ENCODE peak calls at places on chromosomes 5 and 9, in four cellular contexts. D, S, O and N are unnamed samples.

GRCh38 chr5:125412051-125412560 is 665.7 kb upstream of the ZNF608 start:
- DNase-seq in O (peak; percentile 25), S (peak; percentile 45), D (no peak), N (peak; percentile 3)

GRCh38 chr9:88477300-88477751 is 57.7 kb upstream of the NXNL2 start:
- DNase-seq in O (peak; percentile 86), D (no peak), S (peak; percentile 96), N (peak; percentile 98)

GRCh38 chr5:31921852-31922305 is 252.2 kb downstream of the GOLPH3 start:
- DNase-seq in O (peak; percentile 83), D (no peak), S (peak; percentile 87), N (peak; percentile 45)

GRCh38 chr5:79762929-79763328 is 73.3 kb downstream of the CMYA5 start:
- DNase-seq in O (no peak), S (no peak), D (no peak), N (no peak)

GRCh38 chr9:111190352-111190751 is 139.7 kb downstream of the OR2K2 start:
- DNase-seq in O (no peak), D (no peak), S (no peak), N (no peak)

GRCh38 chr9:72038890-72039410 is 21.5 kb downstream of the C9orf57 start:
- DNase-seq in S (peak; percentile 80), O (peak; percentile 83), D (peak; percentile 59), N (peak; percentile 72)

GRCh38 chr5:16552666-16553343 is 64.0 kb downstream of the RETREG1 start:
- DNase-seq in O (peak; percentile 74), D (peak; percentile 27), S (peak; percentile 76), N (peak; percentile 68)

GRCh38 chr5:73303139-73304079 is 130.4 kb downstream of the TMEM174 start:
- DNase-seq in O (no peak), S (no peak), D (no peak), N (no peak)

GRCh38 chr5:153099328-153099727 is 391.1 kb upstream of the GRIA1 start:
- DNase-seq in O (no peak), S (no peak), D (no peak), N (no peak)

GRCh38 chr9:92706218-92706940 is 36.4 kb upstream of the IPPK start:
- DNase-seq in D (no peak), S (peak; percentile 43), O (peak; percentile 57), N (no peak)

GRCh38 chr9:95089916-95090791 is 227.4 kb downstream of the FANCC start:
- DNase-seq in S (no peak), D (no peak), O (no peak), N (no peak)

GRCh38 chr5:68333649-68334549 is 118.3 kb downstream of the PIK3R1 start:
- DNase-seq in S (peak; percentile 92), D (no peak), O (peak; percentile 87), N (peak; percentile 87)

GRCh38 chr9:134644715-134645606 is 3.4 kb downstream of the COL5A1 start:
- DNase-seq in D (peak; percentile 85), O (peak; percentile 99), S (peak; percentile 99), N (peak; percentile 99)

GRCh38 chr5:143440448-143441102 is 37.1 kb upstream of the NR3C1 start:
- DNase-seq in O (no peak), D (no peak), S (no peak), N (no peak)

GRCh38 chr9:15510789-15511575 is at the start of gene PSIP1:
- DNase-seq in O (peak; percentile 84), S (peak; percentile 87), D (peak; percentile 78), N (peak; percentile 70)
- TF ChIP-seq CTCF in O (no peak), S (no peak), D (peak; percentile 68), N (peak; percentile 60)

DNA sequence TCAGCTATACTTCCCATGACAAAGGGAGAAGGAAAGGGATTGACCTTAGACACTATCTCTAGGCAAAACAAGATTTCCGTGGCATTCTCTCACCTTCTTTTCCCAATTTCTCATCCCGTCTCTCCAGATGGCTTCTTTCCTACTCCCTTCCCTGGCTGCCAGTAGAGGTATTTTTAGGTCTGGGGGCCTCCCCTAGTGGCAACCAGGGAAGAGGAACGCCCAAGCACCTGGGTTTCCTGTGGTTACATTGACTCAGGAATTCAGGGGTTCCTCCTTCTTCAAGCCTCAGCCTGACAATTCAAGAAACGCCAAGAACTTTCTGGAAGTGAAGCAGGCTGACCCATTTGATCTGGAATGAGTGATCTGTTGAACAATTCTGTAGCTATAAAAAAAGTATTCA is 111.5 kb upstream of the OSMR start:
- DNase-seq in O (no peak), S (no peak), D (no peak), N (no peak)
- TF ChIP-seq CTCF in O (no peak), S (no peak), D (no peak), N (no peak)

GRCh38 chr9:93944011-93944410 is 11.1 kb downstream of the BARX1 start:
- DNase-seq in O (no peak), D (no peak), S (no peak), N (no peak)
- TF ChIP-seq CTCF in O (no peak), D (no peak), S (no peak), N (no peak)

DNA sequence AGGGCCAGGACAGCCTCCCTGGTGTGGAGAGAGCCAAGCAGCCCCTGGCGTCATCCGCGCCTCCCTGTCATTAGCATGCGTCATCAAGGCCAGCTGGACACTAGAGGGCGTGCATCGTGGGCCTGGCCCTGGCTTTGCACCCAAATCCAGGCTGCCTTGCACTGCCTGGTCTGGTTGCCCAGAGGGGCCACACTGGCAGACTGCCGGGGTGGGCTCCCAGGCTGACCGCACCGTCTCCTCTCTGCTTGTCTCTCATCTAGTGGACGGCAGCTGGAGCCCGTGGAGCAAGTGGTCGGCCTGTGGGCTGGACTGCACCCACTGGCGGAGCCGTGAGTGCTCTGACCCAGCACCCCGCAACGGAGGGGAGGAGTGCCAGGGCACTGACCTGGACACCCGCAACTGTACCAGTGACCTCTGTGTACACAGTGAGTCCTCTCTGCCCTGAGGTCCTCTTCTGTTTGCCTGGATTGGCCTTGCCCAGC is 29.0 kb downstream of the HK3 start:
- DNase-seq in D (no peak), O (peak; percentile 57), S (peak; percentile 70), N (peak; percentile 49)
- TF ChIP-seq CTCF in D (no peak), O (peak; percentile 35), S (peak; percentile 56), N (peak; percentile 79)

GRCh38 chr5:90551376-90551775 is 7.2 kb upstream of the ADGRV1 start:
- DNase-seq in S (no peak), O (no peak), D (no peak), N (no peak)

GRCh38 chr5:90554358-90555006 is 4.1 kb upstream of the ADGRV1 start:
- DNase-seq in D (no peak), S (no peak), O (no peak), N (no peak)

GRCh38 chr5:90550963-90551362 is 7.6 kb upstream of the ADGRV1 start:
- DNase-seq in S (no peak), O (no peak), D (no peak), N (no peak)

GRCh38 chr5:90555666-90556065 is 2.9 kb upstream of the ADGRV1 start:
- DNase-seq in O (no peak), S (no peak), D (no peak), N (no peak)

GRCh38 chr5:90553711-90554110 is 4.9 kb upstream of the ADGRV1 start:
- DNase-seq in O (no peak), S (no peak), D (no peak), N (no peak)
- TF ChIP-seq CTCF in O (no peak), S (no peak), D (no peak), N (no peak)

DNA sequence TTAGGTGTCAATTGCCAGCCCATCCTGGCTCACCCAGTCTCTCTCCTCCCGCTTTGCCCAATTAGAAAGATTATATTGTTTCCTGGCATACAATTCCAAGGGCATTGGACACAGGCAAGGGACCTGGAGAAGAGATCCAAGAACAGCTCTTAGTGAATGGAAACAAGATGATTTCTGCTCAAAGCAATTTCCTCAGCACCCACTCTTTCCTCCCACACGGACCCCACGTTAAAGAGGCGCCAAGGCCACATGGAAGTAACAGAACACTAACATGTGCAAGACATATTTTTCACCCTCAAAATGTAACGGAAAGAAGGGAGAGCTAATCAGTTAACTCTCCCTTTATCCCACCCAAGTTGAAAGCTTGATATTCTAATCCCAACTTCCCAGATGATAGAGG is 111.2 kb downstream of the LHFPL2 start:
- DNase-seq in D (no peak), S (no peak), O (no peak), N (no peak)
- TF ChIP-seq CTCF in D (no peak), S (no peak), O (no peak), N (no peak)